ENCODE peak calls at places on chromosomes 11 and 22, in eight cellular contexts. I is lower lobe of right lung, S is astrocyte of the spinal cord, T is prostate gland, J is heart left ventricle, U is HFF-Myc, X is ovary, K is pancreas. O is an unnamed sample.

GRCh38 chr22:41900652-41901312 is 14.1 kb downstream of the SHISA8 start:
- DNase-seq in I (peak), S (no peak), T (no peak), J (no peak), U (no peak), X (no peak), K (no peak), O (no peak)

GRCh38 chr11:64134963-64135362 is 30.9 kb downstream of the MACROD1 start:
- DNase-seq in I (no peak), S (no peak), T (no peak), J (no peak), U (no peak), X (no peak), K (no peak), O (no peak)

GRCh38 chr11:78350646-78351165 is 66.9 kb downstream of the GAB2 start:
- DNase-seq in I (no peak), S (peak), T (no peak), J (peak), U (no peak), X (no peak), K (no peak), O (no peak)

GRCh38 chr11:114284021-114284420 is 12.2 kb upstream of the NNMT start:
- DNase-seq in I (no peak), S (no peak), T (no peak), J (no peak), U (no peak), X (no peak), K (no peak), O (no peak)

GRCh38 chr11:61697764-61698163 is 17.6 kb downstream of the DAGLA start:
- DNase-seq in I (no peak), S (no peak), T (no peak), J (no peak), U (no peak), X (no peak), K (no peak), O (no peak)

GRCh38 chr11:63179446-63180068 is 35.5 kb upstream of the SLC22A24 start:
- DNase-seq in I (no peak), S (no peak), T (no peak), J (no peak), U (no peak), X (no peak), K (no peak), O (no peak)

GRCh38 chr11:84686726-84687125 is 940.4 kb downstream of the DLG2 start:
- DNase-seq in I (no peak), S (peak), T (no peak), J (no peak), U (no peak), X (no peak), K (no peak), O (no peak)

GRCh38 chr11:57635236-57635635 is 14.5 kb downstream of the YPEL4 start:
- DNase-seq in I (no peak), S (no peak), T (no peak), J (no peak), U (no peak), X (no peak), K (no peak), O (no peak)

GRCh38 chr11:9266132-9266736 is 1.1 kb upstream of the DENND5A start:
- DNase-seq in I (no peak), S (no peak), T (no peak), J (no peak), U (no peak), X (no peak), K (peak), O (no peak)

GRCh38 chr11:86069408-86070086 is 663 bp upstream of the PICALM start:
- DNase-seq in I (no peak), S (peak), T (peak), J (peak), U (peak), X (no peak), K (no peak), O (no peak)

GRCh38 chr11:115153135-115153534 is 351.1 kb downstream of the CADM1 start:
- DNase-seq in I (no peak), S (peak), T (no peak), J (no peak), U (no peak), X (no peak), K (no peak), O (no peak)

GRCh38 chr11:75578977-75579376 is 16.9 kb downstream of the SERPINH1 start:
- DNase-seq in I (no peak), S (no peak), T (no peak), J (no peak), U (no peak), X (no peak), K (no peak), O (no peak)

GRCh38 chr11:103906291-103906850 is 130.1 kb upstream of the DDI1 start:
- DNase-seq in I (no peak), S (no peak), T (no peak), J (no peak), U (no peak), X (no peak), K (no peak), O (no peak)

GRCh38 chr22:36417281-36417686 is 29.5 kb upstream of the MYH9 start:
- DNase-seq in I (peak), S (peak), T (peak), J (no peak), U (peak), X (no peak), K (peak), O (no peak)

GRCh38 chr22:17266261-17266971 is 47.2 kb upstream of the ADA2 start:
- DNase-seq in I (no peak), S (peak), T (no peak), J (peak), U (no peak), X (peak), K (peak), O (no peak)

GRCh38 chr11:58658553-58659080 is 36.2 kb downstream of the CNTF start:
- DNase-seq in I (no peak), S (no peak), T (no peak), J (no peak), U (no peak), X (no peak), K (no peak), O (no peak)

GRCh38 chr11:12529041-12529440 is 145.2 kb upstream of the TEAD1 start:
- DNase-seq in I (no peak), S (no peak), T (no peak), J (no peak), U (no peak), X (no peak), K (no peak), O (no peak)

GRCh38 chr11:20355221-20356219 is 8.0 kb upstream of the HTATIP2 start:
- DNase-seq in I (no peak), S (peak), T (no peak), J (no peak), U (no peak), X (no peak), K (peak), O (no peak)

GRCh38 chr11:123221074-123221473 is 26.0 kb upstream of the CLMP start:
- DNase-seq in I (no peak), S (no peak), T (no peak), J (no peak), U (no peak), X (no peak), K (no peak), O (no peak)

GRCh38 chr22:45484742-45485141 is 17.9 kb upstream of the FBLN1 start:
- DNase-seq in I (peak), S (no peak), T (no peak), J (no peak), U (no peak), X (peak), K (no peak), O (no peak)

GRCh38 chr11:68099474-68100405 is 21.4 kb downstream of the CHKA start:
- DNase-seq in I (peak), S (peak), T (peak), J (peak), U (no peak), X (peak), K (peak), O (no peak)

GRCh38 chr11:70158201-70158600 is 44.9 kb upstream of the FADD start:
- DNase-seq in I (no peak), S (peak), T (no peak), J (no peak), U (no peak), X (no peak), K (peak), O (no peak)

GRCh38 chr11:118771481-118772278 is 19.3 kb downstream of the DDX6 start:
- DNase-seq in I (no peak), S (no peak), T (no peak), J (no peak), U (no peak), X (no peak), K (no peak), O (no peak)
- H3K4me3 ChIP-seq in I (no peak), S (no peak), T (no peak), J (no peak), U (no peak), X (no peak), K (no peak), O (no peak)

GRCh38 chr22:23893957-23894709 is at the start of gene MIF:
- DNase-seq in I (peak), S (peak), T (peak), J (peak), U (peak), X (peak), K (peak), O (peak)

GRCh38 chr22:23893446-23893956 is 682 bp upstream of the MIF start:
- DNase-seq in I (no peak), S (no peak), T (no peak), J (no peak), U (no peak), X (no peak), K (no peak), O (no peak)

GRCh38 chr22:23895599-23896144 is 1.5 kb downstream of the MIF start:
- DNase-seq in I (no peak), S (no peak), T (no peak), J (no peak), U (no peak), X (no peak), K (no peak), O (no peak)

GRCh38 chr22:23896166-23896522 is 2.0 kb downstream of the MIF start:
- DNase-seq in I (no peak), S (no peak), T (no peak), J (no peak), U (no peak), X (no peak), K (no peak), O (no peak)

GRCh38 chr22:23894710-23895598 is 771 bp downstream of the MIF start:
- DNase-seq in I (peak), S (peak), T (peak), J (peak), U (no peak), X (peak), K (peak), O (peak)
- TF ChIP-seq CTCF in I (no peak), S (peak), T (no peak), J (no peak), U (peak), X (peak), K (peak), O (peak)

GRCh38 chr11:134857035-134857434 is 445.0 kb upstream of the B3GAT1 start:
- DNase-seq in I (no peak), S (no peak), T (no peak), J (no peak), U (no peak), X (no peak), K (no peak), O (no peak)
- H3K4me3 ChIP-seq in I (no peak), S (no peak), T (no peak), J (no peak), U (no peak), X (no peak), K (no peak), O (no peak)

DNA sequence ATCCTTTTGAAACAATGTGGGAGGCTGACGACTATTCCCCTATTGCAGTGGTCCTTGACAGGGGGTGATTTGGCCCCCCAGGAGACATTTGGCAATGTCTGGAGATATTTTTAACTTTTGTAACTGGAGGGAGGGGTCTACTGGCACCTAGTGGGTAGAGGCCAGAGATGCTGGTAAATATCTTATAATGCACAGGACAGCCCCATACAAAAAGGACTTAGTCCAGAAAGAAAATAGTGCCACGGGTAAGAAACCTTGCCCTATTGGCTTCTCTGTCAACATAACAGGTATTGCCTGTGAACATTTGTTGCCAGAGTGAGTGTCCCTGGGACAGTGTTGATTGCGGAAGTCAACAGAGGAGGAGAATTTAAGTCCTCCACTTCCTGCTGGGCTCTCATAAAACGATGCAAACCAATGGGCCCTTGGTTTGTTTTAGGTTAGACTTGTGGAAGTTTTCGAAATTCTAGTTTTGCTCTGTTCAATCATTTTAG is 101.6 kb downstream of the MAML2 start:
- DNase-seq in I (no peak), S (no peak), T (no peak), J (no peak), U (no peak), X (no peak), K (no peak), O (no peak)
- TF ChIP-seq CTCF in I (no peak), S (no peak), T (no peak), J (no peak), U (peak), X (no peak), K (no peak), O (no peak)

GRCh38 chr11:47271328-47271727 is 1.4 kb downstream of the MADD start:
- DNase-seq in I (no peak), S (no peak), T (no peak), J (no peak), U (no peak), X (no peak), K (no peak), O (no peak)
- H3K4me3 ChIP-seq in I (peak), S (no peak), T (no peak), J (no peak), U (peak), X (no peak), K (no peak), O (peak)

DNA sequence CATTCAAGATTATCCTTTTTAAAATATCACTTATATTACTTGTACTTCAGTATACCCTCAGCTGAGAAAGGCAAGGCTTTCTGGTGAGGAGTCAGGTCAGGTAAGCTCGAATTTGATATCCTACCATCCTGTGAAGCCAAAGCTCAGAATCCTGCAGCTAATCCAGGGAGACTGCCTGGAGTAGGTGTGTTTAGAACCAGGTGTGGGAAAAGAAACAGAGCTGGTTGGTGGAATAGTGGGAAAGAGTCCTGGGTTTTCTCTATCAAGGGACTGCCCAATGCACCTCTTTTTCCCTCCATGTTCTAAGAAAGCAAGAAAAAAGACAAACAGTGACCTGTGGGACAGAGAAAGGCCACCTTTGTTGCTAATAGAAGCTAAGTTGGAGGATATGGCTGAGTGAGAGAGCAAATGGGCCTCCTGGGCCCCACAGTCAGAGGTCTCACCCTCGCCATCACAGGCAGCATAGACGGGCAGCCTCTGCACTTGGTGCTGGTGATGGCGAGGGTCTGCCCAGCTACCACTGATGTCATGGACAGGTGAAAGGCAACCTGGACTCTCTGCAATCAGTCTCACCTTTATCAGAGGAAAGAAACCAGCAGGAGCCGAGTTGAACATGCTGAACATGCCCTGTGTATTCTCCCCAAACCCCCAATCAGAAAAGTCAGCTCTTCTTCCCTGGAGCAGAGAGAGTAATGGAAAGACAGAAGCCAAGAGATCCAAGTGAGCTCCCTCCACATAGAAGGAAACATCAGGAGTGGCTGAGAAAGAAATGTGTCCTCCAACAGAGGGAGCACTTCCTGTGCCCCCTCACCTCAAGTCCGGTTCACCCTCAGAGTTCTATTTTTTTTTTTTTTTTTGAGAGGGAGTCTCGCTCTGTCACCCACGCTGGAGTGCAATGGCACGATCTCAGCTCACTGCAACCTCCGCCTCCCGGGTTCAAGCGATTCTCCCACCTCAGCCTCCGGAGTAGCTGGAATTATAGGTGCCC is 491.3 kb downstream of the BUD13 start:
- DNase-seq in I (no peak), S (no peak), T (no peak), J (no peak), U (no peak), X (no peak), K (no peak), O (no peak)
- TF ChIP-seq CTCF in I (peak), S (no peak), T (no peak), J (no peak), U (no peak), X (no peak), K (no peak), O (no peak)

GRCh38 chr11:1397146-1397861 is 7.6 kb downstream of the BRSK2 start:
- DNase-seq in I (no peak), S (no peak), T (no peak), J (no peak), U (no peak), X (no peak), K (no peak), O (no peak)
- H3K4me3 ChIP-seq in I (no peak), S (no peak), T (no peak), J (no peak), U (no peak), X (no peak), K (no peak), O (no peak)

GRCh38 chr11:125675196-125675595 is 5.5 kb downstream of the ACRV1 start:
- DNase-seq in I (no peak), S (no peak), T (no peak), J (no peak), U (no peak), X (no peak), K (no peak), O (no peak)

GRCh38 chr11:125679837-125680236 is 810 bp downstream of the ACRV1 start:
- DNase-seq in I (no peak), S (no peak), T (no peak), J (no peak), U (no peak), X (no peak), K (no peak), O (no peak)

GRCh38 chr11:125674210-125674609 is 6.4 kb downstream of the ACRV1 start:
- DNase-seq in I (no peak), S (no peak), T (no peak), J (no peak), U (no peak), X (no peak), K (no peak), O (no peak)

GRCh38 chr11:125680747-125681146 is at the start of gene ACRV1:
- DNase-seq in I (no peak), S (no peak), T (no peak), J (no peak), U (no peak), X (no peak), K (no peak), O (no peak)

DNA sequence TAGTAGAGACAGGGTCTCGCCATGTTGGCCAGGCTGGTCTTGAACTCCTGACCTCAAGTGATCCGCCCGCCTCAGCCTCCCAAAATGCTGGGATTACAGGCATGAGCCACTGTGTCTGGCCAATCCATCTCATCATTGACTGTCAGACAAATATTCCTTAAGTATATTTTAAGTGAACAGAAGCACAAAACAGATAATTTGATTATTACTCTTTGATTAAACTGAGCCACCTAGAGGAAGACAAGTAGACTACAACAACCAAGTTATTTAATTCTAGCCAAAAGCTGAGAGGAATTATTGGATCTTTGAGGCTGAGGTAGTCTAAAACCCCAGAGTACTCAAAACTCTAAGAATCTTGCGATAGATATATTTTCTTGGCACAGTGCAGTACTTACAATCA is 1.2 kb downstream of the ACRV1 start:
- DNase-seq in I (no peak), S (no peak), T (no peak), J (no peak), U (no peak), X (no peak), K (no peak), O (no peak)
- TF ChIP-seq CTCF in I (no peak), S (peak), T (no peak), J (no peak), U (no peak), X (no peak), K (no peak), O (no peak)

GRCh38 chr11:73310661-73311393 is 2.8 kb downstream of the ARHGEF17 start:
- DNase-seq in I (no peak), S (no peak), T (no peak), J (no peak), U (no peak), X (no peak), K (no peak), O (no peak)
- H3K4me3 ChIP-seq in I (peak), S (peak), T (peak), J (peak), U (peak), X (peak), K (peak), O (no peak)

DNA sequence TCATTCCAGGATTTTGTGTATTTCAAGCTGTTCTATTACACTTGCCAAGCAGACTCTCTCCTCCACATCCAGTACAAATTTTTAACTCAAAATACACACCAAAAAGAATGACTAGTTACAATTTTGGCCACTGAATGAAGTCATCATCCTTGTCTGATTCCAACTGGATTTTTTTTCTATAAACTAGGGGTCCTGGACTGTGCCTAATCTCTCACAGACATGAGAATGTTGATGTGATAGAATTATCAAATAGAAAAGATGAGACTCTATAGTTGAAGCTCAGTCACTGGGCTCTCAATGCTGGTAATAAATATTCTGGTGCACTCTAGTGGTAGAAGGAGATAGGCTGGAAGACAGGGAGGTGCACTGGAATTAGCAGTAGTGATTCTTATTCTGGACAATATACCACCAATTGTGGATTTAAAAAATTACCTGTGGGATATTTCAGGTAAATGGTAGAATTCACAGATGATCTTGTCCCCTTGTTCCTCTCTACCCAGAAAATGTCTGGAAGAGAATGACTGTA is 85.7 kb downstream of the FANCF start:
- DNase-seq in I (no peak), S (peak), T (no peak), J (no peak), U (peak), X (no peak), K (no peak), O (no peak)
- TF ChIP-seq CTCF in I (peak), S (peak), T (peak), J (peak), U (peak), X (no peak), K (peak), O (peak)

O was measured in GM12864.